ENCODE peak calls at places on chromosomes 4 and X, in four cellular contexts. W is H9, Y is DND-41, B is right lobe of liver. R is an unnamed sample.

GRCh38 chr4:180669637-180670036 is 1573.6 kb upstream of the TENM3 start:
- DNase-seq in W (no peak), Y (no peak), B (no peak), R (no peak)

GRCh38 chrX:154748712-154749339 is 2.1 kb downstream of the GAB3 start:
- DNase-seq in W (no peak), Y (peak; percentile 73), B (no peak), R (no peak)

GRCh38 chrX:103663921-103664320 is 22.6 kb downstream of the MORF4L2 start:
- DNase-seq in W (no peak), Y (no peak), B (no peak), R (no peak)

GRCh38 chr4:56463711-56464110 is 3.7 kb upstream of the SRP72 start:
- DNase-seq in W (no peak), Y (no peak), B (no peak), R (no peak)

GRCh38 chr4:54664400-54664799 is 6.6 kb downstream of the KIT start:
- DNase-seq in W (no peak), Y (no peak), B (no peak), R (no peak)

GRCh38 chrX:50381729-50382415 is 88.8 kb downstream of the DGKK start:
- DNase-seq in W (no peak), Y (no peak), B (no peak), R (no peak)

GRCh38 chrX:110286126-110286525 is 31.8 kb downstream of the AMMECR1 start:
- DNase-seq in W (no peak), Y (no peak), B (no peak), R (no peak)

GRCh38 chrX:130110379-130111219 is at the start of gene ELF4:
- DNase-seq in W (no peak), Y (peak; percentile 58), B (peak; percentile 51), R (no peak)

GRCh38 chr4:38804654-38805295 is at the start of gene TLR1:
- DNase-seq in W (no peak), Y (no peak), B (no peak), R (no peak)

GRCh38 chrX:139936259-139936658 is 3.4 kb upstream of the ATP11C start:
- DNase-seq in W (no peak), Y (no peak), B (no peak), R (no peak)

GRCh38 chr4:174214102-174214878 is 69.2 kb downstream of the FBXO8 start:
- DNase-seq in W (peak; percentile 63), Y (no peak), B (no peak), R (peak; percentile 30)

GRCh38 chr4:139853309-139853708 is 187.7 kb downstream of the MGST2 start:
- DNase-seq in W (peak; percentile 66), Y (no peak), B (no peak), R (no peak)

GRCh38 chrX:52422884-52423283 is 54.1 kb downstream of the XAGE2 start:
- DNase-seq in W (no peak), Y (no peak), B (no peak), R (no peak)

GRCh38 chrX:151852294-151852693 is 60.4 kb upstream of the MAGEA4 start:
- DNase-seq in W (no peak), Y (no peak), B (no peak), R (no peak)

GRCh38 chr4:85367815-85368214 is 107.1 kb upstream of the ARHGAP24 start:
- DNase-seq in W (no peak), Y (no peak), B (no peak), R (no peak)

GRCh38 chr4:106628616-106629606 is 260.3 kb upstream of the GIMD1 start:
- DNase-seq in W (no peak), Y (no peak), B (no peak), R (no peak)

GRCh38 chr4:121706595-121707021 is 9.8 kb upstream of the ANXA5 start:
- DNase-seq in W (no peak), Y (peak; percentile 19), B (no peak), R (no peak)

GRCh38 chr4:85402371-85402770 is 72.6 kb upstream of the ARHGAP24 start:
- DNase-seq in W (no peak), Y (no peak), B (no peak), R (no peak)

GRCh38 chr4:85953651-85954018 is 406.2 kb downstream of the MAPK10 start:
- DNase-seq in W (no peak), Y (no peak), B (no peak), R (no peak)

GRCh38 chrX:96563663-96564062 is 121.0 kb upstream of the DIAPH2 start:
- DNase-seq in W (no peak), Y (no peak), B (no peak), R (no peak)

GRCh38 chrX:19595036-19595435 is 79.7 kb upstream of the MAP3K15 start:
- DNase-seq in W (no peak), Y (no peak), B (no peak), R (no peak)

GRCh38 chrX:81280148-81280547 is 78.2 kb downstream of the SH3BGRL start:
- DNase-seq in W (peak; percentile 48), Y (no peak), B (no peak), R (no peak)

GRCh38 chr4:170088686-170089085 is 1.1 kb downstream of the AADAT start:
- DNase-seq in W (no peak), Y (no peak), B (no peak), R (no peak)

GRCh38 chrX:40094041-40094899 is 3.5 kb downstream of the BCOR start:
- DNase-seq in W (peak; percentile 70), Y (peak; percentile 54), B (peak; percentile 68), R (peak; percentile 87)

GRCh38 chr4:68416591-68416990 is 30.7 kb upstream of the TMPRSS11E start:
- DNase-seq in W (no peak), Y (no peak), B (no peak), R (no peak)

GRCh38 chrX:112051546-112051945 is 31.0 kb downstream of the TRPC5 start:
- DNase-seq in W (no peak), Y (no peak), B (no peak), R (no peak)

GRCh38 chr4:74284074-74284473 is 24.2 kb upstream of the EPGN start:
- DNase-seq in W (no peak), Y (no peak), B (no peak), R (no peak)

GRCh38 chr4:125316781-125317525 is 2.2 kb downstream of the FAT4 start:
- DNase-seq in W (peak; percentile 64), Y (no peak), B (peak; percentile 51), R (peak; percentile 76)

GRCh38 chr4:147769386-147769785 is 37.5 kb downstream of the ARHGAP10 start:
- DNase-seq in W (no peak), Y (no peak), B (no peak), R (no peak)

GRCh38 chr4:119729815-119730643 is 101.4 kb upstream of the PDE5A start:
- DNase-seq in W (no peak), Y (no peak), B (peak; percentile 76), R (peak; percentile 26)

GRCh38 chr4:119731146-119731742 is 102.6 kb upstream of the PDE5A start:
- DNase-seq in W (no peak), Y (no peak), B (no peak), R (no peak)

GRCh38 chr4:119731778-119732177 is 103.2 kb upstream of the PDE5A start:
- DNase-seq in W (no peak), Y (no peak), B (no peak), R (no peak)

GRCh38 chr4:119728692-119729593 is 100.3 kb upstream of the PDE5A start:
- DNase-seq in W (no peak), Y (no peak), B (no peak), R (no peak)

DNA sequence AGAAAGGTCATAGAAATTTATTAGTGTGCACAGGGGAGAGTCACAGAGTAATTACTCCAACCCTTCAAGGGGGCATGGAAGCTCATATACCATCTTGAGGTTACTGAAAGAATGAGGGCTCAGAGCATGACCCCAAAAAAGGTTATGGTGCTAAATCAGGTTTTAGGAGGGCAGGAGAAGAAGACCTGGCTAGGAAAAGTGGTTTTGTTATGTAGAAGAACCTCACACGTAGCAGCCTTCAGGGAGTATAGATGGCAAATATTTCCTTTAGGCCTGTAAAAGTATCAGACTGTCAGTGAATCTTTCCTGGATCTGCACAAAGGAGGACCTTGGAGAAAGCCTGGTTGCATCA is 102.0 kb upstream of the PDE5A start:
- DNase-seq in W (no peak), Y (no peak), B (no peak), R (no peak)
- H3K4me1 ChIP-seq in W (no peaks in the 10 kb centered on the region), Y (no peaks in the 10 kb centered on the region), B (no peaks in the 10 kb centered on the region), R (peaks cover 8% of the 10 kb centered on the region)

GRCh38 chr4:8438743-8439142 is 1.8 kb downstream of the ACOX3 start:
- DNase-seq in W (no peak), Y (no peak), B (no peak), R (no peak)
- H3K4me1 ChIP-seq in W (peaks cover 5% of the 10 kb centered on the region), Y (peaks cover 66% of the 10 kb centered on the region), B (no peaks in the 10 kb centered on the region), R (peaks cover 14% of the 10 kb centered on the region)

GRCh38 chr4:152075253-152075928 is 314.6 kb upstream of the GATB start:
- DNase-seq in W (no peak), Y (no peak), B (no peak), R (no peak)
- H3K4me1 ChIP-seq in W (no peaks in the 10 kb centered on the region), Y (peaks cover 62% of the 10 kb centered on the region), B (no peaks in the 10 kb centered on the region), R (peaks cover 4% of the 10 kb centered on the region)

GRCh38 chr4:1756079-1756478 is 34.8 kb downstream of the TACC3 start:
- DNase-seq in W (no peak), Y (no peak), B (no peak), R (no peak)
- H3K4me1 ChIP-seq in W (no peaks in the 10 kb centered on the region), Y (no peaks in the 10 kb centered on the region), B (no peaks in the 10 kb centered on the region), R (no peaks in the 10 kb centered on the region)

R was measured in right cardiac atrium.